ENCODE peak calls at places on chromosome 20, in nine cellular contexts. M is fibroblast of mammary gland, R is AG09309, T is hepatocyte, Y is GM12865, W is endothelial cell, E is neural progenitor cell, I is adrenal gland, D is body of pancreas. J is an unnamed sample.

GRCh38 chr20:31675828-31676533 is 38.3 kb downstream of the COX4I2 start:
- DNase-seq in E (no peak), T (no peak), I (no peak), M (peak; percentile 80), R (no peak), D (no peak), W (peak; percentile 46), Y (peak; percentile 75), J (peak; percentile 54)

GRCh38 chr20:51763965-51764602 is 4.1 kb downstream of the ATP9A start:
- DNase-seq in I (no peak), D (no peak), M (peak; percentile 73), R (no peak), W (no peak), T (no peak), E (no peak), Y (no peak), J (no peak)

GRCh38 chr20:57445298-57445697 is 54.1 kb downstream of the RBM38 start:
- DNase-seq in M (peak; percentile 71), T (peak; percentile 41), E (no peak), R (peak; percentile 56), Y (no peak), W (no peak), I (peak; percentile 28), D (no peak), J (no peak)

GRCh38 chr20:19683168-19683567 is 74.9 kb upstream of the RIN2 start:
- DNase-seq in R (no peak), W (no peak), D (no peak), M (no peak), Y (no peak), T (no peak), E (no peak), I (no peak), J (no peak)

GRCh38 chr20:54078296-54078695 is 7.9 kb upstream of the BCAS1 start:
- DNase-seq in R (no peak), E (no peak), D (no peak), T (no peak), W (peak; percentile 26), Y (peak; percentile 76), M (no peak), I (no peak), J (peak; percentile 40)

GRCh38 chr20:4153251-4153650 is 137.9 kb upstream of the RNF24 start:
- DNase-seq in T (no peak), E (peak; percentile 74), W (no peak), D (no peak), I (no peak), R (no peak), M (no peak), Y (no peak), J (no peak)

GRCh38 chr20:8020314-8021079 is 936 bp upstream of the TMX4 start:
- DNase-seq in D (no peak), W (no peak), R (no peak), E (no peak), Y (peak; percentile 76), T (no peak), M (no peak), I (no peak), J (peak; percentile 26)

GRCh38 chr20:34522969-34523871 is 7.0 kb downstream of the DYNLRB1 start:
- DNase-seq in R (peak; percentile 42), D (peak; percentile 40), W (peak; percentile 66), I (peak; percentile 64), M (peak; percentile 59), Y (peak; percentile 80), T (peak; percentile 79), E (peak; percentile 69), J (peak; percentile 61)

GRCh38 chr20:3710703-3711417 is 1.5 kb downstream of the SIGLEC1 start:
- DNase-seq in T (peak; percentile 71), R (no peak), W (peak; percentile 87), M (peak; percentile 41), Y (peak; percentile 65), E (peak; percentile 85), I (peak; percentile 64), D (peak; percentile 69), J (peak; percentile 89)

GRCh38 chr20:63011798-63012197 is 5.0 kb upstream of the BHLHE23 start:
- DNase-seq in D (no peak), W (no peak), T (no peak), Y (peak; percentile 72), E (no peak), R (no peak), M (no peak), I (no peak), J (no peak)

GRCh38 chr20:48407710-48408109 is 420.1 kb downstream of the PREX1 start:
- DNase-seq in W (no peak), Y (no peak), E (no peak), I (no peak), D (no peak), T (no peak), M (no peak), R (no peak), J (no peak)

GRCh38 chr20:48406462-48407235 is 421.1 kb downstream of the PREX1 start:
- DNase-seq in I (no peak), T (no peak), D (no peak), Y (peak; percentile 6), M (peak; percentile 8), W (no peak), R (no peak), E (no peak), J (no peak)

GRCh38 chr20:48403362-48403761 is 424.4 kb downstream of the PREX1 start:
- DNase-seq in D (no peak), I (no peak), R (no peak), T (no peak), W (no peak), Y (no peak), M (no peak), E (no peak), J (no peak)

GRCh38 chr20:48405909-48406308 is 421.9 kb downstream of the PREX1 start:
- DNase-seq in E (peak; percentile 39), I (no peak), M (no peak), D (no peak), Y (no peak), R (no peak), T (no peak), W (peak; percentile 15), J (no peak)

GRCh38 chr20:48404598-48404997 is 423.2 kb downstream of the PREX1 start:
- DNase-seq in I (no peak), E (no peak), T (no peak), D (no peak), M (no peak), Y (peak; percentile 31), R (no peak), W (no peak), J (peak; percentile 28)
- TF ChIP-seq CTCF in I (no peak), E (peak; percentile 26), T (no peak), D (no peak), M (no peak), Y (peak; percentile 33), R (no peak), W (peak; percentile 54), J (no peak)

DNA sequence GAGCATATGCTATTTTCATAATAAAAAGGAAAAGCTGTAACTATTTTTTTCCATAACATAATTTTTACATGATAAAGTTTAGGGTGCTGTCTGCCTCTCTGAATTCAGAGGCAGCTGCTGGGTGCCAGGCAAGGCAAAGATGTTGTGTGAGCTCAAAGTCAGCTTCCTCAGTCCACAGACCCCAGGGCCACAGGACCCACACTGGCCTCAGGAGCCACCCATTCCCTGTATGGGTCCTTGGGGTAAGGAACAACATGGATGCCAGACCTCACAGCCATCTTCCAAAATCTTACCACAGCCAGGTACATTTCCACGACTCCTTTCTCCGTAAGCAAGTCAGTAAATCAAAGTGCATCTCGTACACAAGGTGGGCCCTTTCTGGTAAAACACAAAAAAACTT is 16.4 kb upstream of the MAFB start:
- DNase-seq in I (no peak), M (no peak), Y (no peak), E (no peak), D (no peak), W (no peak), R (no peak), T (no peak), J (no peak)
- TF ChIP-seq CTCF in I (no peak), M (no peak), Y (no peak), E (no peak), D (no peak), W (no peak), R (no peak), T (no peak), J (no peak)

DNA sequence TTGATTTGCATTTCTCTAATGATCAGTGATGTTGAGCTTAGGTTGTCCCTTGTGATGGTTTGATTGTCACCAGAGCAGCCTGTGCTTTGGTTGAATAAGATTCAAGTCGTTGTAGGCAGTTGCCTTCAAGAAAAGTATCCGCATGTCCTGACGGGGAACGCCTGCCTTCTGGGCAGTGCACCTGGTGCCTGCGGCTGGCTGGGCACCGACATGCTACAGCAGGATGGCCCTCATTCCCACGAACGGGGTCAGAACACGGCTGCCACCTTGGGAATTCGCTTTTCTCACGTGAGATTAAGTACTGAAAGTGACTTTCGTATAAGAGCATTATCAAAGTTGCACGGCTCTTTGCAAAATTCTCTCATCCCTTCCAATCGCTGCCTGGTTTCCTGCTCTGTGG is 78.4 kb downstream of the CDH4 start:
- DNase-seq in Y (no peak), T (no peak), I (no peak), D (no peak), W (no peak), M (no peak), E (no peak), R (no peak), J (no peak)
- TF ChIP-seq CTCF in Y (no peak), T (no peak), I (no peak), D (no peak), W (no peak), M (no peak), E (no peak), R (no peak), J (no peak)

GRCh38 chr20:38935285-38935684 is 9.1 kb downstream of the FAM83D start:
- DNase-seq in T (no peak), I (no peak), Y (no peak), R (no peak), D (no peak), W (no peak), E (no peak), M (peak; percentile 44), J (no peak)
- TF ChIP-seq CTCF in T (peak; percentile 18), I (no peak), Y (peak; percentile 19), R (peak; percentile 19), D (no peak), W (no peak), E (no peak), M (peak; percentile 28), J (no peak)

GRCh38 chr20:60851826-60852704 is 400.0 kb upstream of the CDH4 start:
- DNase-seq in D (no peak), E (peak; percentile 66), R (no peak), T (peak; percentile 51), I (no peak), W (peak; percentile 60), M (peak; percentile 6), Y (no peak), J (no peak)
- TF ChIP-seq CTCF in D (peak; percentile 19), E (peak; percentile 88), R (peak; percentile 32), T (peak; percentile 64), I (peak; percentile 15), W (peak; percentile 38), M (peak; percentile 47), Y (no peak), J (no peak)

J was measured in GM10248.